ENCODE peak calls at places on chromosomes 5 and 9, in eight cellular contexts. C, B, D, V, J, O, F and Z are unnamed samples.

GRCh38 chr5:5619546-5619945 is 197.1 kb downstream of the ICE1 start:
- DNase-seq in D (no peak), F (no peak), O (no peak), V (no peak), C (no peak), J (no peak), B (no peak), Z (no peak)

GRCh38 chr5:152142845-152143469 is 218.3 kb upstream of the GLRA1 start:
- DNase-seq in J (no peak), O (peak), D (peak), B (peak), F (peak), C (peak), V (peak), Z (peak)

GRCh38 chr9:15355669-15356068 is 48.7 kb upstream of the TTC39B start:
- DNase-seq in J (no peak), C (no peak), D (no peak), F (no peak), O (no peak), B (no peak), V (no peak), Z (no peak)

GRCh38 chr9:78685471-78685870 is 388.5 kb downstream of the PSAT1 start:
- DNase-seq in F (no peak), D (no peak), J (no peak), C (no peak), B (no peak), O (no peak), V (no peak), Z (peak)

GRCh38 chr9:89375181-89375760 is 57.0 kb downstream of the SECISBP2 start:
- DNase-seq in F (no peak), J (no peak), V (no peak), D (peak), C (peak), O (no peak), B (no peak), Z (no peak)

GRCh38 chr5:142826741-142827492 is 56.7 kb downstream of the ARHGAP26 start:
- DNase-seq in B (no peak), V (no peak), D (no peak), C (peak), F (no peak), J (no peak), O (no peak), Z (no peak)

GRCh38 chr5:85670417-85670816 is 947.3 kb upstream of the COX7C start:
- DNase-seq in V (no peak), C (no peak), F (no peak), B (no peak), J (no peak), O (no peak), D (no peak), Z (no peak)

GRCh38 chr5:176938472-176938871 is 39.3 kb upstream of the HK3 start:
- DNase-seq in D (no peak), B (no peak), F (no peak), C (no peak), J (no peak), V (no peak), O (no peak), Z (no peak)

GRCh38 chr9:20558609-20559016 is 63.7 kb downstream of the MLLT3 start:
- DNase-seq in J (no peak), D (no peak), F (no peak), O (no peak), V (peak), C (no peak), B (no peak), Z (no peak)

GRCh38 chr5:132775439-132776076 is 1.5 kb downstream of the SEPTIN8 start:
- DNase-seq in F (no peak), V (no peak), D (no peak), B (no peak), C (no peak), O (no peak), J (no peak), Z (no peak)

GRCh38 chr9:69637193-69637592 is 35.0 kb downstream of the APBA1 start:
- DNase-seq in F (no peak), B (no peak), D (no peak), J (no peak), O (no peak), V (no peak), C (no peak), Z (no peak)

GRCh38 chr5:148776261-148776660 is 50.1 kb upstream of the ADRB2 start:
- DNase-seq in O (no peak), F (no peak), D (no peak), B (no peak), V (no peak), C (no peak), J (no peak), Z (no peak)